ENCODE peak calls at places on chromosomes 11 and 22, in seven cellular contexts. F is HCT116; W is RPMI7951; M is transverse colon; C is activated gamma-delta T cell treated with Interleukin-2 at 50 U/mL for 16 hours; K is stimulated activated CD4-positive, alpha-beta T cell treated with anti-CD3 and anti-CD28 coated beads, Interleukin-15, amount 100 ng/mL, for 24 hours; A is posterior vena cava. H is an unnamed sample.

GRCh38 chr11:110463153-110463552 is 33.4 kb downstream of the FDX1 start:
- DNase-seq in A (peak), K (peak), M (peak), F (no peak), W (peak), C (no peak), H (no peak)

GRCh38 chr11:86577663-86578636 is 94.5 kb downstream of the ME3 start:
- DNase-seq in A (peak), W (peak), C (no peak), F (peak), M (peak), K (no peak), H (peak)

GRCh38 chr11:30206249-30206996 is 24.4 kb upstream of the FSHB start:
- DNase-seq in K (no peak), W (no peak), A (no peak), F (no peak), M (no peak), C (no peak), H (no peak)

GRCh38 chr11:31798057-31799035 is 12.8 kb downstream of the PAX6 start:
- DNase-seq in C (no peak), W (no peak), A (peak), M (no peak), F (no peak), K (peak), H (no peak)

GRCh38 chr22:41517172-41518047 is 26.9 kb downstream of the POLR3H start:
- DNase-seq in F (no peak), M (peak), K (peak), C (peak), A (no peak), W (peak), H (peak)

GRCh38 chr11:5596611-5597201 is at the start of gene TRIM6:
- DNase-seq in M (peak), K (peak), A (peak), C (no peak), F (no peak), W (peak), H (peak)

GRCh38 chr11:40314327-40314726 is 1145.1 kb downstream of the LRRC4C start:
- DNase-seq in M (no peak), K (no peak), C (no peak), A (no peak), F (no peak), W (peak), H (no peak)

GRCh38 chr11:119378851-119379465 is 2.5 kb downstream of the USP2 start:
- DNase-seq in M (no peak), A (peak), K (no peak), F (no peak), W (no peak), C (no peak), H (no peak)

GRCh38 chr11:72758690-72759389 is 6.6 kb upstream of the ARAP1 start:
- DNase-seq in A (no peak), F (no peak), K (no peak), M (no peak), C (no peak), W (peak), H (no peak)

GRCh38 chr11:100563541-100564280 is 123.4 kb upstream of the ARHGAP42 start:
- DNase-seq in M (no peak), A (no peak), K (no peak), F (no peak), W (peak), C (no peak), H (no peak)

GRCh38 chr11:63768232-63769043 is at the start of gene ZFTA:
- DNase-seq in F (no peak), W (peak), A (peak), K (peak), C (peak), M (peak), H (peak)

GRCh38 chr11:9250139-9250582 is 15.0 kb downstream of the DENND5A start:
- DNase-seq in F (no peak), A (no peak), M (no peak), W (no peak), C (peak), K (peak), H (no peak)

GRCh38 chr22:36221799-36222751 is 17.3 kb downstream of the APOL2 start:
- DNase-seq in A (no peak), K (peak), M (peak), C (peak), F (peak), W (peak), H (no peak)

GRCh38 chr11:13114566-13115465 is 105.7 kb downstream of the RASSF10 start:
- DNase-seq in C (no peak), M (peak), A (no peak), F (no peak), W (no peak), K (no peak), H (no peak)

GRCh38 chr11:127521413-127521812 is 520.8 kb upstream of the KIRREL3 start:
- DNase-seq in K (no peak), W (peak), C (no peak), M (no peak), A (no peak), F (no peak), H (no peak)

GRCh38 chr11:114059278-114059983 is at the start of gene ZBTB16:
- DNase-seq in F (no peak), A (peak), K (peak), C (peak), W (no peak), M (peak), H (peak)

GRCh38 chr11:75303544-75304224 is 47.8 kb downstream of the ARRB1 start:
- DNase-seq in A (no peak), M (no peak), W (no peak), F (no peak), K (no peak), C (no peak), H (peak)

GRCh38 chr11:102551188-102551781 is 20.7 kb upstream of the MMP7 start:
- DNase-seq in M (no peak), C (no peak), A (no peak), K (no peak), F (no peak), W (no peak), H (no peak)

GRCh38 chr11:113470233-113470632 is 5.0 kb downstream of the DRD2 start:
- DNase-seq in F (no peak), M (no peak), K (no peak), W (no peak), C (no peak), A (no peak), H (no peak)

GRCh38 chr22:28424427-28425080 is 255.1 kb downstream of the TTC28 start:
- DNase-seq in A (no peak), K (no peak), F (no peak), C (no peak), M (no peak), W (no peak), H (no peak)